ENCODE peak calls at places on chromosome 21, in eight cellular contexts. X, U, B, Q, D, S, N and G are unnamed samples.

GRCh38 chr21:33901421-33902288 is 13.9 kb downstream of the ATP5PO start:
- ATAC-seq in X (peak; percentile 78), U (no peak), B (peak; percentile 59), Q (peak; percentile 56), D (peak; percentile 82), S (peak; percentile 68), N (peak; percentile 78), G (peak; percentile 57)

GRCh38 chr21:42755766-42756579 is 102.6 kb downstream of the PDE9A start:
- ATAC-seq in X (no peak), U (no peak), B (no peak), Q (no peak), D (no peak), S (no peak), N (no peak), G (no peak)

GRCh38 chr21:33949516-33950424 is 34.2 kb upstream of the ATP5PO start:
- ATAC-seq in X (no peak), U (peak; percentile 10), B (peak; percentile 8), Q (peak; percentile 58), D (peak; percentile 48), S (no peak), N (no peak), G (no peak)

GRCh38 chr21:45076245-45076661 is 1.9 kb downstream of the ADARB1 start:
- ATAC-seq in X (no peak), U (no peak), B (no peak), Q (no peak), D (no peak), S (no peak), N (no peak), G (no peak)

GRCh38 chr21:28485301-28486022 is 507.2 kb downstream of the LTN1 start:
- ATAC-seq in X (no peak), U (no peak), B (no peak), Q (no peak), D (no peak), S (no peak), N (no peak), G (no peak)

GRCh38 chr21:45889961-45890360 is 91.6 kb upstream of the COL6A1 start:
- ATAC-seq in X (peak; percentile 6), U (no peak), B (no peak), Q (no peak), D (no peak), S (no peak), N (no peak), G (no peak)

GRCh38 chr21:46357684-46358425 is 33.9 kb downstream of the PCNT start:
- ATAC-seq in X (no peak), U (no peak), B (no peak), Q (no peak), D (no peak), S (no peak), N (no peak), G (no peak)

GRCh38 chr21:41725421-41726021 is 41.3 kb downstream of the RIPK4 start:
- ATAC-seq in X (peak; percentile 48), U (no peak), B (peak; percentile 43), Q (no peak), D (no peak), S (no peak), N (no peak), G (no peak)